ENCODE peak calls at places on chromosomes 2 and 18, in four cellular contexts. One of them, this sample, is unnamed.

GRCh38 chr18:25985999-25986398 is 104.4 kb downstream of the SS18 start:
- DNase-seq in SJSA1: no peak
- DNase-seq in left ventricle myocardium inferior: no peak
- DNase-seq in GM23248: no peak
- DNase-seq in this sample: no peak

GRCh38 chr2:187319441-187320108 is 128.5 kb downstream of the CALCRL start:
- DNase-seq in SJSA1: no peak
- DNase-seq in left ventricle myocardium inferior: no peak
- DNase-seq in GM23248: peak; percentile 30
- DNase-seq in this sample: no peak

GRCh38 chr18:21489119-21489750 is 111.3 kb downstream of the ESCO1 start:
- DNase-seq in SJSA1: no peak
- DNase-seq in left ventricle myocardium inferior: no peak
- DNase-seq in GM23248: peak; percentile 67
- DNase-seq in this sample: peak; percentile 48

GRCh38 chr2:215950009-215950408 is 63.3 kb downstream of the MREG start:
- DNase-seq in SJSA1: no peak
- DNase-seq in left ventricle myocardium inferior: no peak
- DNase-seq in GM23248: peak; percentile 72
- DNase-seq in this sample: no peak

GRCh38 chr2:218854860-218855259 is 4.7 kb upstream of the WNT6 start:
- DNase-seq in SJSA1: no peak
- DNase-seq in left ventricle myocardium inferior: no peak
- DNase-seq in GM23248: no peak
- DNase-seq in this sample: no peak

GRCh38 chr18:24326211-24326610 is 71.4 kb downstream of the OSBPL1A start:
- DNase-seq in SJSA1: no peak
- DNase-seq in left ventricle myocardium inferior: peak; percentile 15
- DNase-seq in GM23248: no peak
- DNase-seq in this sample: no peak

GRCh38 chr2:240139011-240139441 is 1.4 kb downstream of the OTOS start:
- DNase-seq in SJSA1: peak; percentile 31
- DNase-seq in left ventricle myocardium inferior: no peak
- DNase-seq in GM23248: no peak
- DNase-seq in this sample: no peak

GRCh38 chr2:126656311-126657145 is 570 bp downstream of the GYPC start:
- DNase-seq in SJSA1: no peak
- DNase-seq in left ventricle myocardium inferior: peak; percentile 58
- DNase-seq in GM23248: peak; percentile 70
- DNase-seq in this sample: no peak

GRCh38 chr2:61853086-61853847 is 593 bp downstream of the FAM161A start:
- DNase-seq in SJSA1: peak; percentile 72
- DNase-seq in left ventricle myocardium inferior: no peak
- DNase-seq in GM23248: peak; percentile 80
- DNase-seq in this sample: peak; percentile 64

GRCh38 chr2:148658807-148659722 is 14.5 kb downstream of the EPC2 start:
- DNase-seq in SJSA1: no peak
- DNase-seq in left ventricle myocardium inferior: no peak
- DNase-seq in GM23248: peak; percentile 67
- DNase-seq in this sample: no peak

GRCh38 chr2:23347516-23348481 is 37.2 kb upstream of the KLHL29 start:
- DNase-seq in SJSA1: no peak
- DNase-seq in left ventricle myocardium inferior: no peak
- DNase-seq in GM23248: no peak
- DNase-seq in this sample: no peak

GRCh38 chr2:222338374-222338773 is 39.6 kb upstream of the PAX3 start:
- DNase-seq in SJSA1: no peak
- DNase-seq in left ventricle myocardium inferior: no peak
- DNase-seq in GM23248: no peak
- DNase-seq in this sample: no peak

GRCh38 chr2:46827274-46827930 is 88.2 kb downstream of the MCFD2 start:
- DNase-seq in SJSA1: peak; percentile 49
- DNase-seq in left ventricle myocardium inferior: no peak
- DNase-seq in GM23248: peak; percentile 93
- DNase-seq in this sample: no peak

GRCh38 chr2:224056889-224057288 is 17.8 kb upstream of the SERPINE2 start:
- DNase-seq in SJSA1: no peak
- DNase-seq in left ventricle myocardium inferior: no peak
- DNase-seq in GM23248: no peak
- DNase-seq in this sample: no peak

GRCh38 chr2:36572752-36573125 is 25.2 kb downstream of the FEZ2 start:
- DNase-seq in SJSA1: no peak
- DNase-seq in left ventricle myocardium inferior: no peak
- DNase-seq in GM23248: no peak
- DNase-seq in this sample: no peak

GRCh38 chr18:33444699-33445098 is 4.2 kb upstream of the CCDC178 start:
- DNase-seq in SJSA1: no peak
- DNase-seq in left ventricle myocardium inferior: no peak
- DNase-seq in GM23248: no peak
- DNase-seq in this sample: no peak

GRCh38 chr18:9419956-9420631 is 55.2 kb upstream of the RALBP1 start:
- DNase-seq in SJSA1: peak; percentile 26
- DNase-seq in left ventricle myocardium inferior: no peak
- DNase-seq in GM23248: peak; percentile 51
- DNase-seq in this sample: no peak

GRCh38 chr2:176092270-176093144 is at the start of gene HOXD13:
- DNase-seq in SJSA1: no peak
- DNase-seq in left ventricle myocardium inferior: no peak
- DNase-seq in GM23248: peak; percentile 79
- DNase-seq in this sample: no peak

GRCh38 chr2:227804970-227805369 is 8.7 kb upstream of the CCL20 start:
- DNase-seq in SJSA1: no peak
- DNase-seq in left ventricle myocardium inferior: no peak
- DNase-seq in GM23248: no peak
- DNase-seq in this sample: no peak

GRCh38 chr18:79791141-79791972 is 6.4 kb upstream of the KCNG2 start:
- DNase-seq in SJSA1: peak; percentile 68
- DNase-seq in left ventricle myocardium inferior: peak; percentile 39
- DNase-seq in GM23248: peak; percentile 93
- DNase-seq in this sample: peak; percentile 86

GRCh38 chr2:54204476-54204875 is 51.6 kb downstream of the TSPYL6 start:
- DNase-seq in SJSA1: no peak
- DNase-seq in left ventricle myocardium inferior: no peak
- DNase-seq in GM23248: no peak
- DNase-seq in this sample: no peak

GRCh38 chr2:16661536-16661935 is 4.1 kb downstream of the CYRIA start:
- DNase-seq in SJSA1: no peak
- DNase-seq in left ventricle myocardium inferior: no peak
- DNase-seq in GM23248: no peak
- DNase-seq in this sample: no peak

GRCh38 chr2:176533505-176534193 is 264.4 kb downstream of the MTX2 start:
- DNase-seq in SJSA1: no peak
- DNase-seq in left ventricle myocardium inferior: no peak
- DNase-seq in GM23248: peak; percentile 26
- DNase-seq in this sample: no peak

GRCh38 chr2:20604401-20604911 is 46.4 kb downstream of the HS1BP3 start:
- DNase-seq in SJSA1: no peak
- DNase-seq in left ventricle myocardium inferior: no peak
- DNase-seq in GM23248: no peak
- DNase-seq in this sample: no peak
- H3K27ac ChIP-seq in SJSA1: no peak overlapping the region
- H3K27ac ChIP-seq in left ventricle myocardium inferior: peak overlapping the region; percentile 83
- H3K27ac ChIP-seq in GM23248: peak overlapping the region; percentile 26
- H3K27ac ChIP-seq in this sample: no peak overlapping the region

GRCh38 chr2:63843093-63843492 is 1.4 kb downstream of the UGP2 start:
- DNase-seq in SJSA1: no peak
- DNase-seq in left ventricle myocardium inferior: no peak
- DNase-seq in GM23248: no peak
- DNase-seq in this sample: no peak
- H3K4me1 ChIP-seq in SJSA1: peaks cover 36% of the 10 kb centered on the region
- H3K4me1 ChIP-seq in left ventricle myocardium inferior: peaks cover 75% of the 10 kb centered on the region
- H3K4me1 ChIP-seq in GM23248: peaks cover 35% of the 10 kb centered on the region
- H3K4me1 ChIP-seq in this sample: peaks cover 9% of the 10 kb centered on the region

DNA sequence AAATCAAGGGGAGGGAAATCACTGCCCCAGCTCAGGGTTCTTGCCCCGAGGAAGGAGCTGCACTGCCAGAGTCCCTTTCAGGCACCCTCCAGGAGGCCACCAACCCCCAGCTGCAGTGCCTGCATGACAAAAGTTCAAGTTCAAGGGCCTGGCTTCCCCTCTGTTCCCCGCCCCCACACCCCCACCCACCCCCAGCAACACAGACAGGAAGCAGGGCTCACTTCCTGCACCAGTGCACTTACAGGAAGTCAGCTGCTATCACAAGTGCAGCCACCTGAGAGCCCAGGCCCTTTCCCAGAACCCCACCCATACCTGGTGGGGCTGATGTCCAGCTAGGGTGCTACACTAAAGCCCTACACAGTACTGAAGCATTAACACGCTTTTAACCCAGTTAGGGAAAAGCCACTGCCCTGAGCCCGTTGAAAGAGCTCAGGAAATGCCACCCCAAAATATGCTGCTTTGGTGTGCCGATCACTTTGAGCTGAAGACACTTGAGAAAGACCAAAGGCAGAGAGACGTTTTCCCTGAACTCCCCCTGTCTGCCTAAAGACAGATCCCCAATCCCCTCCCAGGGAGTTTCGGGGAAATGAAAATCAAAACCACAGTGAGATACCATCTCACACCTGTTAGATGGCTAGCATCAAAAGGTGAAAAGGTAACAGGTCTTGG is 109.9 kb upstream of the CAB39 start:
- DNase-seq in SJSA1: no peak
- DNase-seq in left ventricle myocardium inferior: no peak
- DNase-seq in GM23248: no peak
- DNase-seq in this sample: no peak
- H3K4me3 ChIP-seq in SJSA1: no peak overlapping the region
- H3K4me3 ChIP-seq in left ventricle myocardium inferior: no peak overlapping the region
- H3K4me3 ChIP-seq in GM23248: no peak overlapping the region
- H3K4me3 ChIP-seq in this sample: no peak overlapping the region

GRCh38 chr2:1664698-1665097 is 79.6 kb downstream of the PXDN start:
- DNase-seq in SJSA1: peak; percentile 31
- DNase-seq in left ventricle myocardium inferior: no peak
- DNase-seq in GM23248: no peak
- DNase-seq in this sample: no peak

GRCh38 chr2:1662606-1663180 is 81.6 kb downstream of the PXDN start:
- DNase-seq in SJSA1: no peak
- DNase-seq in left ventricle myocardium inferior: no peak
- DNase-seq in GM23248: no peak
- DNase-seq in this sample: no peak

GRCh38 chr2:1663621-1664020 is 80.7 kb downstream of the PXDN start:
- DNase-seq in SJSA1: peak; percentile 37
- DNase-seq in left ventricle myocardium inferior: no peak
- DNase-seq in GM23248: no peak
- DNase-seq in this sample: no peak

GRCh38 chr2:1665761-1666505 is 78.4 kb downstream of the PXDN start:
- DNase-seq in SJSA1: peak; percentile 13
- DNase-seq in left ventricle myocardium inferior: no peak
- DNase-seq in GM23248: no peak
- DNase-seq in this sample: no peak

DNA sequence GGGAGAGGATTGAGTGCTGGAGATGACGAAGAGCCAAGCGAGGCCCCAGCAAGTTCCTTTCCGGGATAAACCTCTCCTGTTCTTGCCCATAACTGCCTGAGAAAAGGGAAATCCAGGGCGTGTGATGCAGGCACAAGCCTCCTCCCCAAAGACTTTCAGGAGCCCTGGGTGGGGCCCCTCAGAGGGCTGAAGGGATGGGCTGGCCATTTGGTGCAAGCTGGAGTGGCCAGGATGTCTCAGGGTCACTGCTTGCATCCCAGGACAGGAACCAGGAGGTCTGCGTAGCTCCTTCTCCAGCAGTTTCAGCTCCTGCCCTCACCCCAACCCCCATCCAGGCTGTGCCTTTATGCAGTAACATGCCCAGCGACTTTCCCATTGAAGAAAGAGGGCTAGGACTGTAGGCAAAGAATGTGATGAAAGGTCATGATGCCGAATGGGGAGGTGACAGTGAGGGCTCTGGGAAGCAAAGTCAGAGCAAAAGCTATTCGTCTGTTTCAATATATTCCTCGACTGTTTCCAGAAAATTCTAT is 80.2 kb downstream of the PXDN start:
- DNase-seq in SJSA1: peak; percentile 32
- DNase-seq in left ventricle myocardium inferior: no peak
- DNase-seq in GM23248: no peak
- DNase-seq in this sample: no peak
- H3K27ac ChIP-seq in SJSA1: no peak overlapping the region
- H3K27ac ChIP-seq in left ventricle myocardium inferior: no peak overlapping the region
- H3K27ac ChIP-seq in GM23248: no peak overlapping the region
- H3K27ac ChIP-seq in this sample: no peak overlapping the region

This sample was measured in trophoblast cell.